ENCODE peak calls at places on chromosomes 3 and 15, in five cellular contexts. One of them, this sample, is unnamed.

GRCh38 chr3:32612551-32612950 is 41.9 kb upstream of the DYNC1LI1 start:
- DNase-seq in endothelial cell: no peak
- DNase-seq in fibroblast of the aortic adventitia: no peak
- DNase-seq in heart left ventricle: no peak
- DNase-seq in heart right ventricle: no peak
- DNase-seq in this sample: no peak

GRCh38 chr3:12695112-12695511 is 31.2 kb upstream of the RAF1 start:
- DNase-seq in endothelial cell: no peak
- DNase-seq in fibroblast of the aortic adventitia: no peak
- DNase-seq in heart left ventricle: no peak
- DNase-seq in heart right ventricle: no peak
- DNase-seq in this sample: no peak

GRCh38 chr3:64244011-64244942 is 19.0 kb upstream of the PRICKLE2 start:
- DNase-seq in endothelial cell: no peak
- DNase-seq in fibroblast of the aortic adventitia: no peak
- DNase-seq in heart left ventricle: no peak
- DNase-seq in heart right ventricle: no peak
- DNase-seq in this sample: no peak

GRCh38 chr3:143535994-143536784 is 312.1 kb downstream of the SLC9A9 start:
- DNase-seq in endothelial cell: no peak
- DNase-seq in fibroblast of the aortic adventitia: no peak
- DNase-seq in heart left ventricle: no peak
- DNase-seq in heart right ventricle: no peak
- DNase-seq in this sample: no peak

GRCh38 chr15:92819312-92820232 is 80.6 kb upstream of the CHD2 start:
- DNase-seq in endothelial cell: no peak
- DNase-seq in fibroblast of the aortic adventitia: no peak
- DNase-seq in heart left ventricle: no peak
- DNase-seq in heart right ventricle: no peak
- DNase-seq in this sample: no peak

GRCh38 chr15:57054351-57054750 is 135.9 kb downstream of the TCF12 start:
- DNase-seq in endothelial cell: no peak
- DNase-seq in fibroblast of the aortic adventitia: no peak
- DNase-seq in heart left ventricle: no peak
- DNase-seq in heart right ventricle: no peak
- DNase-seq in this sample: no peak

GRCh38 chr15:57218826-57219576 is 157.3 kb upstream of the CGNL1 start:
- DNase-seq in endothelial cell: no peak
- DNase-seq in fibroblast of the aortic adventitia: peak
- DNase-seq in heart left ventricle: no peak
- DNase-seq in heart right ventricle: no peak
- DNase-seq in this sample: no peak

GRCh38 chr3:136667081-136667480 is 85.1 kb downstream of the STAG1 start:
- DNase-seq in endothelial cell: no peak
- DNase-seq in fibroblast of the aortic adventitia: peak
- DNase-seq in heart left ventricle: no peak
- DNase-seq in heart right ventricle: no peak
- DNase-seq in this sample: no peak

GRCh38 chr3:41488501-41488900 is 289.2 kb downstream of the CTNNB1 start:
- DNase-seq in endothelial cell: no peak
- DNase-seq in fibroblast of the aortic adventitia: no peak
- DNase-seq in heart left ventricle: no peak
- DNase-seq in heart right ventricle: no peak
- DNase-seq in this sample: no peak

GRCh38 chr15:51288143-51289065 is 50.0 kb downstream of the CYP19A1 start:
- DNase-seq in endothelial cell: no peak
- DNase-seq in fibroblast of the aortic adventitia: peak
- DNase-seq in heart left ventricle: no peak
- DNase-seq in heart right ventricle: no peak
- DNase-seq in this sample: no peak

GRCh38 chr15:88467935-88468528 is 524 bp downstream of the MRPS11 start:
- DNase-seq in endothelial cell: peak
- DNase-seq in fibroblast of the aortic adventitia: peak
- DNase-seq in heart left ventricle: no peak
- DNase-seq in heart right ventricle: no peak
- DNase-seq in this sample: no peak

GRCh38 chr3:123480428-123480827 is 31.5 kb upstream of the ADCY5 start:
- DNase-seq in endothelial cell: no peak
- DNase-seq in fibroblast of the aortic adventitia: no peak
- DNase-seq in heart left ventricle: no peak
- DNase-seq in heart right ventricle: no peak
- DNase-seq in this sample: no peak

GRCh38 chr3:25338158-25338725 is 89.8 kb upstream of the RARB start:
- DNase-seq in endothelial cell: no peak
- DNase-seq in fibroblast of the aortic adventitia: no peak
- DNase-seq in heart left ventricle: no peak
- DNase-seq in heart right ventricle: no peak
- DNase-seq in this sample: no peak

GRCh38 chr3:187955076-187955952 is 198.6 kb upstream of the LPP start:
- DNase-seq in endothelial cell: no peak
- DNase-seq in fibroblast of the aortic adventitia: peak
- DNase-seq in heart left ventricle: no peak
- DNase-seq in heart right ventricle: no peak
- DNase-seq in this sample: peak

GRCh38 chr3:125057186-125057850 is 1.5 kb upstream of the HEG1 start:
- DNase-seq in endothelial cell: no peak
- DNase-seq in fibroblast of the aortic adventitia: peak
- DNase-seq in heart left ventricle: no peak
- DNase-seq in heart right ventricle: no peak
- DNase-seq in this sample: no peak

GRCh38 chr15:93664180-93664951 is 567.0 kb upstream of the MCTP2 start:
- DNase-seq in endothelial cell: no peak
- DNase-seq in fibroblast of the aortic adventitia: no peak
- DNase-seq in heart left ventricle: no peak
- DNase-seq in heart right ventricle: no peak
- DNase-seq in this sample: no peak

GRCh38 chr3:145244327-145244726 is 916.7 kb downstream of the PLOD2 start:
- DNase-seq in endothelial cell: no peak
- DNase-seq in fibroblast of the aortic adventitia: no peak
- DNase-seq in heart left ventricle: no peak
- DNase-seq in heart right ventricle: no peak
- DNase-seq in this sample: no peak

GRCh38 chr3:43217206-43217605 is 69.1 kb upstream of the SNRK start:
- DNase-seq in endothelial cell: no peak
- DNase-seq in fibroblast of the aortic adventitia: no peak
- DNase-seq in heart left ventricle: no peak
- DNase-seq in heart right ventricle: no peak
- DNase-seq in this sample: no peak

GRCh38 chr3:43217633-43218032 is 68.7 kb upstream of the SNRK start:
- DNase-seq in endothelial cell: no peak
- DNase-seq in fibroblast of the aortic adventitia: no peak
- DNase-seq in heart left ventricle: no peak
- DNase-seq in heart right ventricle: no peak
- DNase-seq in this sample: no peak

GRCh38 chr3:43214616-43215015 is 71.7 kb upstream of the SNRK start:
- DNase-seq in endothelial cell: no peak
- DNase-seq in fibroblast of the aortic adventitia: no peak
- DNase-seq in heart left ventricle: no peak
- DNase-seq in heart right ventricle: no peak
- DNase-seq in this sample: no peak

GRCh38 chr3:43215138-43215537 is 71.2 kb upstream of the SNRK start:
- DNase-seq in endothelial cell: no peak
- DNase-seq in fibroblast of the aortic adventitia: no peak
- DNase-seq in heart left ventricle: no peak
- DNase-seq in heart right ventricle: no peak
- DNase-seq in this sample: no peak

GRCh38 chr3:43215684-43216336 is 70.5 kb upstream of the SNRK start:
- DNase-seq in endothelial cell: no peak
- DNase-seq in fibroblast of the aortic adventitia: no peak
- DNase-seq in heart left ventricle: no peak
- DNase-seq in heart right ventricle: no peak
- DNase-seq in this sample: no peak
- TF ChIP-seq CTCF in endothelial cell: peak
- TF ChIP-seq CTCF in fibroblast of the aortic adventitia: no peak
- TF ChIP-seq CTCF in heart left ventricle: no peak
- TF ChIP-seq CTCF in heart right ventricle: no peak
- TF ChIP-seq CTCF in this sample: peak

GRCh38 chr15:72590427-72590826 is 64.1 kb upstream of the GOLGA6B start:
- DNase-seq in endothelial cell: no peak
- DNase-seq in fibroblast of the aortic adventitia: no peak
- DNase-seq in heart left ventricle: no peak
- DNase-seq in heart right ventricle: no peak
- DNase-seq in this sample: no peak

GRCh38 chr15:72584006-72584405 is 70.5 kb upstream of the GOLGA6B start:
- DNase-seq in endothelial cell: no peak
- DNase-seq in fibroblast of the aortic adventitia: no peak
- DNase-seq in heart left ventricle: no peak
- DNase-seq in heart right ventricle: no peak
- DNase-seq in this sample: no peak

GRCh38 chr15:72588096-72588495 is 66.4 kb upstream of the GOLGA6B start:
- DNase-seq in endothelial cell: no peak
- DNase-seq in fibroblast of the aortic adventitia: no peak
- DNase-seq in heart left ventricle: no peak
- DNase-seq in heart right ventricle: no peak
- DNase-seq in this sample: no peak

GRCh38 chr15:72585025-72585424 is 69.5 kb upstream of the GOLGA6B start:
- DNase-seq in endothelial cell: no peak
- DNase-seq in fibroblast of the aortic adventitia: no peak
- DNase-seq in heart left ventricle: no peak
- DNase-seq in heart right ventricle: no peak
- DNase-seq in this sample: no peak

GRCh38 chr15:72585659-72586058 is 68.8 kb upstream of the GOLGA6B start:
- DNase-seq in endothelial cell: no peak
- DNase-seq in fibroblast of the aortic adventitia: peak
- DNase-seq in heart left ventricle: no peak
- DNase-seq in heart right ventricle: no peak
- DNase-seq in this sample: no peak
- TF ChIP-seq CTCF in endothelial cell: no peak
- TF ChIP-seq CTCF in fibroblast of the aortic adventitia: peak
- TF ChIP-seq CTCF in heart left ventricle: no peak
- TF ChIP-seq CTCF in heart right ventricle: no peak
- TF ChIP-seq CTCF in this sample: no peak

DNA sequence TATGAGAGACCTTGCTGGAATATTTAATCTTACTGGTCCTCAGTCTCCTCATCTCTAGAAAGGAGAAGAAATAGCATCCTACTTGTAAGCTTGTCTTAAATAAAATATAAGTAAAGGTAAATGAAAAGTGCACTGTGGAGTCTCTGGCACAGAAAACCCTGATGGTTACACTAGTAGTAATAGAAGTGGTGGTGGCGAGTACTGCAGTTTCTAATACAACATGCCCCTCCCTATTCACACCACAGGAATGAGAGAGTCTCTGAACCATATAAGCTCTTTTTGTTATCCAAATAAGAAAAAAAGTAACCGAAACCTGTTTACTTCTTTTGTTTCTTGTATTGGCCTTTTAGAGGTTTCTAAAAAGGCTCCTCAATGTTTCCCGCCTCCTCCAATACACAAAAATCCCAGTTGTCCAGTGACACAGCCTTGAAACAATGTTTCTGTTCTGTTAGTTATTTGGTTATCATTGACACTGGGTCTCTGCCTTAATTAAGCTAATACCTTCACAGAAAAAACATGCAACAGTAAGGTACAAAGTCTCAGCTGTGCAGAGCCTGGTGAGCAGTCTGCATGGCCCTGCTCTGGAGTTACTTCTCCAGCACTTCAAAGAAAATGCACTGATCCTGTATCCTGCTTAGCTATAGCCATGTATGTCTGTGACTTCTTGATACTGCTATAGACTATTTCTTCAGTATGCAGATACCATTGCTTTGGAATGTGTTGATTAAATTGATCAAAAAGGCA is 315.7 kb upstream of the IL12A start:
- DNase-seq in endothelial cell: no peak
- DNase-seq in fibroblast of the aortic adventitia: no peak
- DNase-seq in heart left ventricle: no peak
- DNase-seq in heart right ventricle: no peak
- DNase-seq in this sample: no peak
- TF ChIP-seq CTCF in endothelial cell: peak
- TF ChIP-seq CTCF in fibroblast of the aortic adventitia: no peak
- TF ChIP-seq CTCF in heart left ventricle: no peak
- TF ChIP-seq CTCF in heart right ventricle: no peak
- TF ChIP-seq CTCF in this sample: no peak

DNA sequence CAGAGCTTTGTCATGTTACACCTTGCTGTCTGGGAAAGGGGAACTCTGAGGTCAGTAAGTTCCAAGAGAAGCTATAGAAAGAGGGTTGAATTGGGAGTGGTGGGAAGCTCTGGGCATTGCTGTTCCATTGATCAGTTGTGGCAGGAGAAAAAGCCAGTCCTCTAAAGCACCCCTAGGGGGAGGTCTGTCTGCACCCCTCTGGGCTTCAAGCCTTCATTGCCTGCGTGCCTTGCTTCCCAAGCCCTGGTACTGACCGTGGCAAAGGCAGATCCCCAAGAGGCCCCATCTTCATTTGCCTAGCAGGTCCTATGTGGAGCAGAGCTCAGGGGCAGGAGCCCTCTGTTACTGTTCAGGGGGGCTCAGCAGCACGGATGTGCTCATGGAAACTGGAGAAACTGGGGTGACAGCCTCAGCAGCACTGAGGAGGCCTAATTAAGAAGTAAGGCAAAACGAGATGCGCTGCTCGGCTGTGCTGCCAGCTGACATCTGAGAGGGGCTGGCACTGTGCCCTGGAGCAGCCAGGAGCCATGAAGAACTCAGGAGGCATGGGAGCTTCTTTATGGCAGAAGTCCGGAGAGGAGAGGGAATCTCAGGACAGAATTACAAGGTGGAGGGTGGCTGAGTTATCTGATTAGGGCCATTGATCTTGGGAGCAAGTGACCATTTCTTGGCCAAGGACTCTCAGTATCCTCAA is 270.9 kb downstream of the RPLP1 start:
- DNase-seq in endothelial cell: no peak
- DNase-seq in fibroblast of the aortic adventitia: no peak
- DNase-seq in heart left ventricle: no peak
- DNase-seq in heart right ventricle: peak
- DNase-seq in this sample: no peak
- TF ChIP-seq CTCF in endothelial cell: no peak
- TF ChIP-seq CTCF in fibroblast of the aortic adventitia: peak
- TF ChIP-seq CTCF in heart left ventricle: no peak
- TF ChIP-seq CTCF in heart right ventricle: no peak
- TF ChIP-seq CTCF in this sample: no peak

DNA sequence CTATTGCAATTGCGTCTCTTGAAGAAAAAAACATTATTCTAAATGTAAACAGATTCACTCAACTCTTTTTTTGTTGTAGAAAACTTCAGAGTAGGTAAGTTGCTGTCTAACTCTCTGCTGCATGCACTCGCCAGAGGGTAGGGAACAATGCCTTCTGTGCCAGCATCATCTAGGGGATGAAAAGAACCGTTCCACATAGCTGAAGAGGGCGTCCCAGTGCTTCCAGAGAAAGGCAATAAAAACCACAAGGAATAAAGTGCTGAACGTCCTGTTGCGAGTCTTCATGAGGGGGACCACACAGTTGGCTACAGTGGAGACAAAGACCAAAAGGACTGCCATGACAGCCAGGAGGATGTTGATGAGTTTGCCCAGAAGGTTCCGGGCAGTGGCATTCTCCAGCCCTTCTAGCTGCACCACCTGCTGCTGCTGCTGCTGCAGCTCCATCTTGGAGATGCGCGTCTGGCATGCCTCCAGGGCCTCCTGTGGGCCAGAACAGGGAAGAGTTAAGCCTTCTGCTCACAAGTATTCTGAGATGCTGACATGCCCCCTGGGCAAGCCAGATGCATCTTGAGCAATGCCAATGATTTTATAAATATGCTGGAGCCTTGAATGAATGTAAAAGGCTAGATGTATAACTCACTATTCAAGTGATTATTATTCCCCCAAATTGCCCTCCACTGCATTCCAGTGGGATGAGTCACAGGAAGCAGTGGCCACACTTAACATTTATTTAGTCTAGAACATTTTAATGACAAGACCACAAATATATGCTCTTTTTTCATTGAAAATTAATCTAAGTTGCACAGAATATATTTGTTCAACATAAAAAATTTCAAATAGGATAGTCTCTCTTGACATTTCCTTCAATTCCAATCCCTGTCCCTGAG is 45.1 kb upstream of the PLXND1 start:
- DNase-seq in endothelial cell: no peak
- DNase-seq in fibroblast of the aortic adventitia: peak
- DNase-seq in heart left ventricle: no peak
- DNase-seq in heart right ventricle: no peak
- DNase-seq in this sample: no peak
- TF ChIP-seq CTCF in endothelial cell: no peak
- TF ChIP-seq CTCF in fibroblast of the aortic adventitia: no peak
- TF ChIP-seq CTCF in heart left ventricle: no peak
- TF ChIP-seq CTCF in heart right ventricle: no peak
- TF ChIP-seq CTCF in this sample: no peak